ENCODE peak calls at places on chromosomes 12 and 14, in eight cellular contexts. One of them, this sample, is unnamed.

GRCh38 chr12:19800884-19801283 is 361.6 kb downstream of the AEBP2 start:
- DNase-seq in MV-4-11: no peak
- DNase-seq in pancreas: no peak
- DNase-seq in globus pallidus: no peak
- DNase-seq in T-helper 2 cell: peak; percentile 78
- DNase-seq in sigmoid colon: no peak
- DNase-seq in choroid plexus epithelial cell: peak; percentile 42
- DNase-seq in C1 segment of cervical spinal cord: no peak
- DNase-seq in this sample: no peak

GRCh38 chr14:78182722-78183121 is 12.5 kb downstream of the NRXN3 start:
- DNase-seq in sigmoid colon: no peak
- DNase-seq in choroid plexus epithelial cell: no peak
- DNase-seq in T-helper 2 cell: no peak
- DNase-seq in C1 segment of cervical spinal cord: no peak
- DNase-seq in pancreas: no peak
- DNase-seq in globus pallidus: no peak
- DNase-seq in MV-4-11: no peak
- DNase-seq in this sample: no peak

GRCh38 chr12:33672879-33673577 is 233.4 kb upstream of the SYT10 start:
- DNase-seq in pancreas: no peak
- DNase-seq in MV-4-11: no peak
- DNase-seq in T-helper 2 cell: no peak
- DNase-seq in C1 segment of cervical spinal cord: no peak
- DNase-seq in choroid plexus epithelial cell: no peak
- DNase-seq in sigmoid colon: no peak
- DNase-seq in globus pallidus: no peak
- DNase-seq in this sample: no peak

GRCh38 chr14:52885230-52885629 is 65.6 kb downstream of the FERMT2 start:
- DNase-seq in pancreas: no peak
- DNase-seq in C1 segment of cervical spinal cord: no peak
- DNase-seq in MV-4-11: no peak
- DNase-seq in choroid plexus epithelial cell: peak; percentile 87
- DNase-seq in globus pallidus: no peak
- DNase-seq in T-helper 2 cell: no peak
- DNase-seq in sigmoid colon: no peak
- DNase-seq in this sample: no peak

GRCh38 chr14:90114554-90114953 is 52.8 kb downstream of the KCNK13 start:
- DNase-seq in pancreas: no peak
- DNase-seq in sigmoid colon: no peak
- DNase-seq in MV-4-11: no peak
- DNase-seq in choroid plexus epithelial cell: no peak
- DNase-seq in T-helper 2 cell: no peak
- DNase-seq in C1 segment of cervical spinal cord: no peak
- DNase-seq in globus pallidus: no peak
- DNase-seq in this sample: no peak

GRCh38 chr12:89461649-89462612 is 62.7 kb downstream of the GALNT4 start:
- DNase-seq in choroid plexus epithelial cell: peak; percentile 91
- DNase-seq in sigmoid colon: no peak
- DNase-seq in globus pallidus: peak; percentile 68
- DNase-seq in pancreas: no peak
- DNase-seq in T-helper 2 cell: peak; percentile 82
- DNase-seq in MV-4-11: peak; percentile 70
- DNase-seq in C1 segment of cervical spinal cord: no peak
- DNase-seq in this sample: no peak

GRCh38 chr12:30996255-30996654 is 69.7 kb downstream of the TSPAN11 start:
- DNase-seq in MV-4-11: no peak
- DNase-seq in C1 segment of cervical spinal cord: no peak
- DNase-seq in T-helper 2 cell: no peak
- DNase-seq in choroid plexus epithelial cell: peak; percentile 82
- DNase-seq in sigmoid colon: no peak
- DNase-seq in pancreas: no peak
- DNase-seq in globus pallidus: no peak
- DNase-seq in this sample: no peak

GRCh38 chr12:2805146-2805525 is 7.3 kb upstream of the ITFG2 start:
- DNase-seq in C1 segment of cervical spinal cord: no peak
- DNase-seq in choroid plexus epithelial cell: no peak
- DNase-seq in globus pallidus: no peak
- DNase-seq in T-helper 2 cell: no peak
- DNase-seq in MV-4-11: no peak
- DNase-seq in sigmoid colon: no peak
- DNase-seq in pancreas: no peak
- DNase-seq in this sample: no peak

GRCh38 chr14:56118611-56119181 is 485 bp downstream of the PELI2 start:
- DNase-seq in globus pallidus: peak; percentile 36
- DNase-seq in C1 segment of cervical spinal cord: peak; percentile 55
- DNase-seq in pancreas: peak; percentile 85
- DNase-seq in T-helper 2 cell: peak; percentile 28
- DNase-seq in choroid plexus epithelial cell: no peak
- DNase-seq in MV-4-11: no peak
- DNase-seq in sigmoid colon: peak; percentile 71
- DNase-seq in this sample: no peak

GRCh38 chr14:23356662-23357061 is 4.0 kb upstream of the SLC22A17 start:
- DNase-seq in T-helper 2 cell: no peak
- DNase-seq in pancreas: no peak
- DNase-seq in sigmoid colon: no peak
- DNase-seq in choroid plexus epithelial cell: no peak
- DNase-seq in C1 segment of cervical spinal cord: no peak
- DNase-seq in MV-4-11: no peak
- DNase-seq in globus pallidus: no peak
- DNase-seq in this sample: no peak

GRCh38 chr14:54331516-54331915 is 65.3 kb upstream of the CDKN3 start:
- DNase-seq in sigmoid colon: no peak
- DNase-seq in C1 segment of cervical spinal cord: no peak
- DNase-seq in T-helper 2 cell: no peak
- DNase-seq in pancreas: no peak
- DNase-seq in choroid plexus epithelial cell: no peak
- DNase-seq in globus pallidus: no peak
- DNase-seq in MV-4-11: no peak
- DNase-seq in this sample: no peak

GRCh38 chr12:124323771-124324530 is 29.1 kb downstream of the RFLNA start:
- DNase-seq in globus pallidus: no peak
- DNase-seq in T-helper 2 cell: peak; percentile 30
- DNase-seq in C1 segment of cervical spinal cord: no peak
- DNase-seq in sigmoid colon: no peak
- DNase-seq in choroid plexus epithelial cell: no peak
- DNase-seq in pancreas: no peak
- DNase-seq in MV-4-11: no peak
- DNase-seq in this sample: no peak

GRCh38 chr12:51904951-51905471 is 2.3 kb upstream of the ACVRL1 start:
- DNase-seq in choroid plexus epithelial cell: no peak
- DNase-seq in T-helper 2 cell: no peak
- DNase-seq in globus pallidus: no peak
- DNase-seq in MV-4-11: peak; percentile 48
- DNase-seq in pancreas: no peak
- DNase-seq in sigmoid colon: peak; percentile 80
- DNase-seq in C1 segment of cervical spinal cord: no peak
- DNase-seq in this sample: no peak

GRCh38 chr14:104135121-104135903 is 3.1 kb upstream of the KIF26A start:
- DNase-seq in pancreas: peak; percentile 59
- DNase-seq in choroid plexus epithelial cell: peak; percentile 43
- DNase-seq in C1 segment of cervical spinal cord: no peak
- DNase-seq in globus pallidus: no peak
- DNase-seq in T-helper 2 cell: no peak
- DNase-seq in sigmoid colon: no peak
- DNase-seq in MV-4-11: no peak
- DNase-seq in this sample: no peak

GRCh38 chr14:60324837-60325236 is 75.8 kb downstream of the PPM1A start:
- DNase-seq in MV-4-11: no peak
- DNase-seq in T-helper 2 cell: no peak
- DNase-seq in globus pallidus: no peak
- DNase-seq in C1 segment of cervical spinal cord: no peak
- DNase-seq in pancreas: no peak
- DNase-seq in choroid plexus epithelial cell: no peak
- DNase-seq in sigmoid colon: no peak
- DNase-seq in this sample: no peak

GRCh38 chr14:22084393-22085281 is 411.0 kb upstream of the OR4E1 start:
- DNase-seq in MV-4-11: peak; percentile 47
- DNase-seq in C1 segment of cervical spinal cord: no peak
- DNase-seq in pancreas: no peak
- DNase-seq in choroid plexus epithelial cell: peak; percentile 82
- DNase-seq in T-helper 2 cell: peak; percentile 61
- DNase-seq in sigmoid colon: no peak
- DNase-seq in globus pallidus: peak; percentile 53
- DNase-seq in this sample: peak; percentile 39

GRCh38 chr12:69688496-69689427 is 10.3 kb downstream of the BEST3 start:
- DNase-seq in pancreas: peak; percentile 59
- DNase-seq in choroid plexus epithelial cell: peak; percentile 95
- DNase-seq in globus pallidus: no peak
- DNase-seq in MV-4-11: peak; percentile 47
- DNase-seq in C1 segment of cervical spinal cord: peak; percentile 39
- DNase-seq in T-helper 2 cell: peak; percentile 19
- DNase-seq in sigmoid colon: no peak
- DNase-seq in this sample: no peak